ENCODE peak calls at places on chromosomes 1 and 21, in ten cellular contexts. Y is CD4-positive, alpha-beta T cell; E is upper lobe of right lung; L is HL-60; U is cardiac muscle cell; I is right atrium auricular region; Q is uterus; W is IMR-90; V is AG09309; N is H9. X is an unnamed sample.

GRCh38 chr1:231557411-231557810 is 28.9 kb downstream of the TSNAX start:
- DNase-seq in E (no peak), V (no peak), W (peak), U (no peak), Q (no peak), I (no peak), N (no peak), Y (no peak), L (no peak), X (no peak)

GRCh38 chr1:22628698-22629444 is 7.6 kb upstream of the C1QA start:
- DNase-seq in Y (no peak), U (no peak), I (no peak), W (no peak), E (no peak), L (no peak), Q (no peak), V (no peak), N (no peak), X (no peak)

GRCh38 chr1:31531177-31532000 is 44.9 kb upstream of the TINAGL1 start:
- DNase-seq in W (peak), N (no peak), V (no peak), Q (no peak), L (no peak), Y (no peak), U (no peak), E (no peak), I (no peak), X (no peak)

GRCh38 chr1:201475121-201475520 is 6.1 kb upstream of the PHLDA3 start:
- DNase-seq in E (no peak), L (no peak), U (no peak), W (peak), N (no peak), V (no peak), Y (no peak), I (no peak), Q (no peak), X (no peak)

GRCh38 chr1:19028110-19028509 is 71.6 kb upstream of the IFFO2 start:
- DNase-seq in W (no peak), L (no peak), U (no peak), Y (peak), V (no peak), Q (no peak), I (no peak), N (peak), E (no peak), X (no peak)

GRCh38 chr1:93604411-93604810 is 77.2 kb downstream of the BCAR3 start:
- DNase-seq in Y (no peak), I (no peak), U (no peak), V (no peak), L (no peak), Q (no peak), W (no peak), E (no peak), N (no peak), X (no peak)

GRCh38 chr1:212212901-212213300 is 72.3 kb upstream of the PPP2R5A start:
- DNase-seq in U (no peak), N (no peak), W (no peak), Y (no peak), E (no peak), L (no peak), Q (peak), I (no peak), V (no peak), X (no peak)

GRCh38 chr1:38208720-38209632 is 162.4 kb upstream of the POU3F1 start:
- DNase-seq in U (no peak), E (no peak), V (no peak), N (no peak), W (no peak), L (no peak), Y (no peak), Q (no peak), I (no peak), X (no peak)

GRCh38 chr1:192343304-192343703 is 26.5 kb downstream of the RGS21 start:
- DNase-seq in E (no peak), W (no peak), Q (no peak), I (no peak), L (no peak), Y (no peak), V (no peak), N (no peak), U (no peak), X (no peak)

GRCh38 chr1:204649756-204650155 is 35.8 kb downstream of the LRRN2 start:
- DNase-seq in Y (no peak), I (no peak), W (no peak), L (no peak), Q (no peak), V (no peak), E (no peak), U (no peak), N (no peak), X (no peak)

GRCh38 chr1:47981664-47982350 is 15.4 kb downstream of the TRABD2B start:
- DNase-seq in E (no peak), I (no peak), W (no peak), L (no peak), V (no peak), N (no peak), Q (no peak), Y (no peak), U (no peak), X (no peak)

GRCh38 chr1:66809736-66810326 is 8.8 kb upstream of the INSL5 start:
- DNase-seq in L (no peak), I (no peak), E (no peak), Y (no peak), Q (no peak), W (peak), N (no peak), V (no peak), U (no peak), X (no peak)

GRCh38 chr21:28540514-28540913 is 452.2 kb downstream of the LTN1 start:
- DNase-seq in N (no peak), V (peak), E (no peak), Y (no peak), I (no peak), U (no peak), L (no peak), Q (no peak), W (peak), X (no peak)

GRCh38 chr1:43274125-43274803 is 4.5 kb downstream of the TMEM125 start:
- DNase-seq in V (no peak), E (peak), U (no peak), I (no peak), N (peak), Y (peak), L (peak), W (peak), Q (peak), X (no peak)

GRCh38 chr1:246281195-246281594 is 225.9 kb downstream of the SMYD3 start:
- DNase-seq in Q (no peak), E (no peak), I (no peak), W (no peak), V (no peak), N (no peak), Y (no peak), L (no peak), U (no peak), X (no peak)

GRCh38 chr1:246279402-246279801 is 227.7 kb downstream of the SMYD3 start:
- DNase-seq in Q (no peak), W (no peak), V (no peak), Y (no peak), I (no peak), E (no peak), U (no peak), L (peak), N (no peak), X (no peak)

GRCh38 chr1:246284021-246284420 is 223.1 kb downstream of the SMYD3 start:
- DNase-seq in E (no peak), Y (no peak), V (no peak), N (no peak), W (peak), Q (no peak), I (no peak), L (peak), U (peak), X (no peak)

GRCh38 chr1:246281639-246282038 is 225.4 kb downstream of the SMYD3 start:
- DNase-seq in U (no peak), Q (no peak), Y (no peak), W (no peak), I (no peak), L (no peak), V (no peak), E (no peak), N (no peak), X (no peak)

DNA sequence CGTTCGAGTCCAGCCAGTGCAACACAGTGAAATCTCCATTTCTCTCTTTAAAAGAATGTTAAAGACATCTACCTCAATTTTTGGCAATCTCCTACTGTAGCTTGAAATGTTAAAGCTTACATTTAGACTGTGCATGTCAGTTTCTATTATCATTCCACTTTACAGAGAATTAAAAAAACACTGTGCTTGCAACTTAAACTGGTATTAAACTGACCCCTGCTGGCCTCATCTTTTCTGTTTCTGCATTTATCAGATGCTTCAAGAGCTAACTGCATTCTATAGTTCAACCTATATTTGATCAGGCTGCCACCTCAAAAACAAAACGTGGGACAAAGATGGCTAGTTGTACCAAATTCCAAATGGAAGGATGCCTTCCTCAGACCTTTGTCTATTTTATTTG is 226.5 kb downstream of the SMYD3 start:
- DNase-seq in U (peak), Y (no peak), Q (no peak), V (no peak), N (no peak), W (peak), I (no peak), E (no peak), L (peak), X (no peak)
- TF ChIP-seq CTCF in U (peak), Y (no peak), Q (no peak), V (peak), N (peak), W (peak), I (no peak), E (peak), L (peak), X (no peak)

GRCh38 chr1:168137515-168137821 is 738 bp upstream of the GPR161 start:
- DNase-seq in L (no peak), Y (no peak), E (no peak), Q (no peak), N (no peak), U (no peak), I (no peak), V (no peak), W (no peak), X (no peak)

GRCh38 chr1:168135982-168136708 is 585 bp downstream of the GPR161 start:
- DNase-seq in I (no peak), Q (peak), U (peak), N (peak), Y (no peak), E (peak), L (no peak), W (peak), V (no peak), X (peak)

GRCh38 chr1:168136709-168137514 is at the start of gene GPR161:
- DNase-seq in Y (peak), L (no peak), U (peak), Q (peak), V (no peak), W (peak), I (no peak), E (peak), N (peak), X (peak)

GRCh38 chr1:168139070-168139469 is 2.3 kb upstream of the GPR161 start:
- DNase-seq in U (no peak), E (no peak), V (no peak), W (no peak), Y (no peak), L (no peak), I (no peak), Q (no peak), N (no peak), X (no peak)

GRCh38 chr1:168138134-168138533 is 1.4 kb upstream of the GPR161 start:
- DNase-seq in V (no peak), Q (no peak), I (no peak), U (no peak), Y (no peak), W (peak), N (no peak), L (no peak), E (no peak), X (no peak)
- TF ChIP-seq CTCF in V (no peak), Q (no peak), I (no peak), U (no peak), Y (no peak), W (no peak), N (no peak), L (no peak), E (no peak), X (no peak)

DNA sequence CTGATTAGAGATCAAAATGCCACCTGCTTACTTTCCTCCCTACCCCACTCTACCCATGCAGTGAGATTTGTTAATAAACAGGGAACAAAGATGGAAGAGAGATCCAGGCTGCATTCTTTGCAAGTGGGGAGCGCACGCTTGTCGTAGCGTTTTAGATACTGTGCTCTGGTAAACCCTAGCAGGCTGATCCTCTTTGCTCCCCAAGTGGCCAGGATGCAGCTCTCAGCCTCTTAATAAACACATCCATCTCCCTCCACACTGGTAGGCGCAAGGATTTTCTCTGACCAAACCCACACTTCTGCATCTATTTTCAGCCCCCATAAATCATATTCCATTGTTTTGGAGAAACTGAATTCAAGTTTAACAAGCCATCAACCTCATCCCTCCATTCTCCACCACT is 2.9 kb downstream of the PGBD5 start:
- DNase-seq in E (no peak), Q (no peak), V (no peak), L (no peak), I (no peak), N (no peak), U (no peak), Y (no peak), W (no peak), X (no peak)
- TF ChIP-seq CTCF in E (no peak), Q (no peak), V (no peak), L (no peak), I (no peak), N (no peak), U (no peak), Y (no peak), W (no peak), X (no peak)

DNA sequence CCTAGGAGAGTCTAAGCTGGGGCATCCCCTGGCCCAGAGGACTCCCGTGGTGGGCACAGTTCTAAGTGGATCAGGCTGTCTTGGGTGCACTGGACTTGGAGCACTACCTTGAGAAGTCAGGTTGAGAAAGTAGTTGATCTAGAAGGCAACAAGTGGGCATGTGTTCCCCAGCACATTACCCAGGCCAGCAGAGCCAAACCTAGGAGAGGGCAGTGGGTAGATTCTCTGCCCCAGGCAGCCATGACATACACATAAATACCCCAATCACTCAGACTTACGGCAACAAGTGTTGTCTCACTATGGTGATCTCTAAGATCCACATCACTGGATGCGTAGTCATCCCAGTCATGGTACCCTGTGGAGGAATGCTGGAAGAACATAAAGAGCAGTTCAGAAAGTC is 1.6 kb upstream of the PMF1 start:
- DNase-seq in W (no peak), Y (no peak), V (no peak), L (no peak), Q (no peak), U (no peak), I (no peak), E (no peak), N (no peak), X (no peak)
- TF ChIP-seq CTCF in W (no peak), Y (no peak), V (no peak), L (no peak), Q (no peak), U (no peak), I (no peak), E (no peak), N (no peak), X (no peak)

GRCh38 chr1:164991763-164992162 is 364.8 kb downstream of the LMX1A start:
- DNase-seq in E (no peak), Q (no peak), N (no peak), U (no peak), Y (no peak), L (no peak), V (no peak), W (no peak), I (no peak), X (no peak)
- TF ChIP-seq CTCF in E (no peak), Q (no peak), N (no peak), U (no peak), Y (no peak), L (no peak), V (no peak), W (no peak), I (no peak), X (no peak)

DNA sequence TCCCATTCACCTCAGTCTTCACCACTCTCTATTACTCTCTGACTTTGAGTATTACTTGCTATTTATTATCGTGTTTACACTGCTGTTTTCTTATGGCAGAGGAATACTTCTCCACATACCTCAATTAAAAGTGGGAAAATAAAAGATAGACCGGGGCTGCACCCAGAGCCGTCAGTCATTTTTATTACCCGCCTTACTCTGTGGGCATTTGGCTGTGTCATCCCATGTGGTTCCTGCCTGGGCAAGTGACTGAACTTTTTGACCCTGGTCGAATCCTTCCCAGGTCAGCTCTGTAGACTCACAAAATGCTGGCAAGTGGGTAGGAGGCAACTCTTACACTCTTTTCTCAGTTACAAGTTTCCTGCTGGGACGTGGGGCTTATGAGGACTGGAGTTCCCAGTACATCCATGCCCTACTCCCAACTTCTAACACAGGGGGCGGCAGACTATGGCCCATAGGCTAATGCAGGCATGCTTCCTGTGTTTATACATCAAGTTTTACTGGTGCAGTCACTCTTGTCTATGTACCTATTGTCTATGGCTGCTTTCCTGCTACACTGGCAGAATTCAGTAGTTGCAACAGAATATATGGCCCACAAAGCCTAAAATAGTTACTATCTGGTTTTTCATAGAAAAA is 69.5 kb upstream of the KCND3 start:
- DNase-seq in I (no peak), L (no peak), Y (no peak), V (no peak), Q (no peak), U (peak), E (no peak), W (no peak), N (peak), X (no peak)
- TF ChIP-seq CTCF in I (no peak), L (no peak), Y (no peak), V (no peak), Q (no peak), U (no peak), E (no peak), W (no peak), N (peak), X (no peak)

DNA sequence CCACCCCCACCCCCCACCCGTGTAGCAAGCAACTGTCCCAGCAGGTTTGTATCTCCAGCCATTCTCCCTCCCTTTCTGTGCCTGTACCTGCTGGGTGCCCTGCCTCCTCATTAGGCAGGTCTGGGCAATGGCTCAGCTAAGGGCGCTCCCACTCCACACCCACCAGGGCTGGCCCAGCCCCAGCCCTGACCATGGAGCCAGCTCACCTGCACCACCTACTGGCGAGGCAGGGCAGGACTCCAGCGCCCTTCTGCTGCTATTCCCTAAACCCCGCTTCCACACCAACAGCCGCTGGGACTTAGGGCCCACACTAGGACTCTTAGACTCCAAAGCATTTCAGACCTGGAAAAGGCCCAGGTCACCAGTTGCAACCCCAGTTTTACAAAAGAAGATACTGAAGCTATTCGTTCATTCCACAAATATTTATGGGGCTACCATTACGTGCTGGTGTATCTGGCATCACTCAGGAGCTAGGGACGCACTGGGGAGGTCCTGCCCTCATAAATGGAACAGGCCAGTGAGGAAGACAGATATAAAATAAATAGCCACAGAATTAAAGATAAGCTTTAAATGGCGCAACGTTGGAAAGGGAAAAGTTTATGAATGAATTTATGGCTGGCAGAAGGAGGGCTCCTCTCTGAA is 24.0 kb downstream of the PGLYRP3 start:
- DNase-seq in Q (no peak), I (peak), L (no peak), U (no peak), V (no peak), N (peak), W (no peak), Y (no peak), E (no peak), X (no peak)
- TF ChIP-seq CTCF in Q (no peak), I (no peak), L (peak), U (peak), V (peak), N (peak), W (peak), Y (peak), E (peak), X (peak)

GRCh38 chr1:210294991-210295773 is 33.5 kb upstream of the HHAT start:
- DNase-seq in L (no peak), E (no peak), I (peak), Y (no peak), N (peak), W (no peak), V (no peak), Q (peak), U (peak), X (peak)

GRCh38 chr1:210293191-210293607 is 35.5 kb upstream of the HHAT start:
- DNase-seq in E (no peak), Y (no peak), L (no peak), U (no peak), Q (peak), N (no peak), I (peak), W (peak), V (peak), X (peak)

GRCh38 chr1:210291088-210291487 is 37.6 kb upstream of the HHAT start:
- DNase-seq in W (no peak), E (no peak), Q (no peak), L (no peak), N (no peak), U (no peak), I (no peak), Y (no peak), V (no peak), X (no peak)

GRCh38 chr1:210291786-210292275 is 36.9 kb upstream of the HHAT start:
- DNase-seq in I (no peak), E (no peak), V (peak), N (no peak), Y (no peak), L (no peak), Q (peak), U (peak), W (no peak), X (peak)

DNA sequence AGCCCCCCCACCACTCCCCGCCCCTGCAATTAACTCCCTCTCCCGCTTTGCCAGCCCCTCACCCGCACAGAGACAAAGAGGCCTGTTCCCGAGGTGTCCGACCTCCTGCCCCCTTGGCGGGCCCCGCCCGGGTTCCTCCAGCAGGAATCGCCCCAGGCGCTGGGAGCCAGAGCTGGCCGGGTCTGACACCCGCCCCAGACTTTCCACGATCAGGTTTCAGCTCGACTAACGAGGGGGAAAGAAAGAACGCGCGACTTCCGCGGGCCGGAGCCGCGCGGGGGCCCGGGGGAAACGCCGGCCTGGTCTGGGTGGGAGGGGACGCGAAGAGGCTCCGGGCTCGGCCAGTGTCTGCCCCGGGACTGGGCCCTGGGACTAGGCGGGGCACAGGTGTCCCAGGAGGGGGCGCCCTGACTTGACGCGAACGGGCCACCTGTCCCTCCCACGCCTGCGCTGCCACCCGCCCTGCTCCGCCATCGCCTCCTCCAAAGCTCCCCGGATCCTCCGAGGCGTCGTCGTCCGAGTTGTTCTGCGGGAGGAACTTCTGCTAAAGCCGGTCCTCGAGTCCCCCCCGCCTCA is 36.3 kb upstream of the HHAT start:
- DNase-seq in L (no peak), N (peak), W (no peak), I (peak), E (peak), Y (peak), U (peak), Q (peak), V (no peak), X (peak)
- TF ChIP-seq CTCF in L (no peak), N (peak), W (no peak), I (peak), E (peak), Y (no peak), U (peak), Q (peak), V (peak), X (no peak)

GRCh38 chr1:152440635-152441471 is 26.8 kb upstream of the CRNN start:
- DNase-seq in N (peak), E (peak), Q (peak), Y (peak), V (no peak), L (peak), I (peak), U (no peak), W (peak), X (peak)
- TF ChIP-seq CTCF in N (peak), E (peak), Q (peak), Y (peak), V (peak), L (peak), I (peak), U (peak), W (peak), X (peak)